ENCODE peak calls at places on chromosomes 5 and 9, in five cellular contexts. S is astrocyte of the spinal cord, E is fibroblast of mammary gland, K is psoas muscle, B is GM10248. M is an unnamed sample.

GRCh38 chr9:70934642-70935041 is 186.8 kb downstream of the TRPM3 start:
- DNase-seq in S (no peak), E (no peak), K (no peak), B (no peak), M (no peak)

GRCh38 chr5:149593370-149593769 is 12.1 kb downstream of the ARHGEF37 start:
- DNase-seq in S (no peak), E (no peak), K (no peak), B (no peak), M (no peak)

GRCh38 chr9:70408393-70409040 is 5.9 kb downstream of the KLF9 start:
- DNase-seq in S (no peak), E (peak), K (no peak), B (no peak), M (no peak)

GRCh38 chr5:55392669-55393068 is 84.9 kb downstream of the MTREX start:
- DNase-seq in S (no peak), E (no peak), K (no peak), B (no peak), M (no peak)

GRCh38 chr5:76999451-76999850 is 30.8 kb upstream of the AGGF1 start:
- DNase-seq in S (peak), E (peak), K (no peak), B (no peak), M (no peak)

GRCh38 chr5:178542455-178542854 is 47.7 kb downstream of the COL23A1 start:
- DNase-seq in S (peak), E (no peak), K (no peak), B (no peak), M (no peak)

GRCh38 chr5:10934789-10935355 is 173.8 kb upstream of the DAP start:
- DNase-seq in S (no peak), E (no peak), K (no peak), B (no peak), M (no peak)

GRCh38 chr5:131634666-131634995 is 398 bp downstream of the RAPGEF6 start:
- DNase-seq in S (peak), E (peak), K (peak), B (peak), M (no peak)

GRCh38 chr5:179914032-179914755 is 6.5 kb upstream of the TBC1D9B start:
- DNase-seq in S (peak), E (peak), K (no peak), B (peak), M (no peak)

GRCh38 chr5:33513786-33514185 is 73.0 kb downstream of the TARS1 start:
- DNase-seq in S (peak), E (peak), K (no peak), B (no peak), M (no peak)

GRCh38 chr9:103804077-103804735 is 289.9 kb upstream of the SMC2 start:
- DNase-seq in S (peak), E (peak), K (no peak), B (no peak), M (no peak)

GRCh38 chr5:82364497-82364896 is 86.3 kb upstream of the RPS23 start:
- DNase-seq in S (peak), E (peak), K (no peak), B (no peak), M (no peak)

GRCh38 chr9:89601306-89601705 is 3.5 kb upstream of the GADD45G start:
- DNase-seq in S (no peak), E (no peak), K (no peak), B (no peak), M (no peak)

GRCh38 chr9:127915325-127915752 is 1.5 kb downstream of the ST6GALNAC4 start:
- DNase-seq in S (no peak), E (no peak), K (no peak), B (no peak), M (no peak)

GRCh38 chr9:547309-547708 is 294.2 kb upstream of the DMRT1 start:
- DNase-seq in S (no peak), E (no peak), K (no peak), B (no peak), M (no peak)

GRCh38 chr5:143564417-143564816 is 160.9 kb upstream of the NR3C1 start:
- DNase-seq in S (no peak), E (no peak), K (no peak), B (peak), M (peak)

GRCh38 chr9:126822873-126823272 is 18.0 kb downstream of the ZBTB43 start:
- DNase-seq in S (no peak), E (no peak), K (no peak), B (no peak), M (no peak)

GRCh38 chr9:72701510-72701909 is 180.1 kb downstream of the TMC1 start:
- DNase-seq in S (no peak), E (no peak), K (no peak), B (no peak), M (no peak)

GRCh38 chr5:98468188-98468869 is 305.1 kb upstream of the RGMB start:
- DNase-seq in S (peak), E (peak), K (no peak), B (no peak), M (no peak)

GRCh38 chr5:126511961-126512360 is 83.1 kb downstream of the ALDH7A1 start:
- DNase-seq in S (no peak), E (no peak), K (no peak), B (no peak), M (no peak)

GRCh38 chr9:92947268-92948031 is at the start of gene FGD3:
- DNase-seq in S (no peak), E (no peak), K (no peak), B (no peak), M (no peak)

GRCh38 chr5:848671-849111 is 2.1 kb downstream of the ZDHHC11 start:
- DNase-seq in S (no peak), E (no peak), K (peak), B (no peak), M (no peak)

GRCh38 chr9:27468450-27469110 is 55.5 kb upstream of the IFNK start:
- DNase-seq in S (peak), E (no peak), K (no peak), B (no peak), M (no peak)

GRCh38 chr5:68780299-68780960 is 313.4 kb upstream of the SLC30A5 start:
- DNase-seq in S (no peak), E (peak), K (no peak), B (no peak), M (peak)

GRCh38 chr9:121972501-121972981 is 120.6 kb downstream of the TTLL11 start:
- DNase-seq in S (peak), E (peak), K (peak), B (no peak), M (no peak)

GRCh38 chr5:94389515-94389899 is 228.9 kb downstream of the KIAA0825 start:
- DNase-seq in S (no peak), E (no peak), K (no peak), B (no peak), M (no peak)

GRCh38 chr5:20340123-20340522 is 352.1 kb upstream of the CDH18 start:
- DNase-seq in S (no peak), E (no peak), K (no peak), B (no peak), M (no peak)

GRCh38 chr5:38404667-38405276 is 146.4 kb downstream of the EGFLAM start:
- DNase-seq in S (no peak), E (no peak), K (no peak), B (no peak), M (no peak)

GRCh38 chr5:111022301-111022700 is 49.2 kb upstream of the TSLP start:
- DNase-seq in S (no peak), E (no peak), K (no peak), B (no peak), M (no peak)

GRCh38 chr5:147835386-147835798 is 3.9 kb upstream of the SPINK1 start:
- DNase-seq in S (no peak), E (no peak), K (no peak), B (no peak), M (no peak)

GRCh38 chr5:140796718-140797095 is 2.1 kb downstream of the PCDHA2 start:
- DNase-seq in S (no peak), E (no peak), K (no peak), B (no peak), M (no peak)

GRCh38 chr5:140806834-140807775 is at the start of gene PCDHA4:
- DNase-seq in S (no peak), E (peak), K (no peak), B (no peak), M (no peak)

GRCh38 chr5:140802781-140803271 is 2.0 kb downstream of the PCDHA3 start:
- DNase-seq in S (no peak), E (no peak), K (no peak), B (no peak), M (no peak)

GRCh38 chr5:140800816-140801493 is at the start of gene PCDHA3:
- DNase-seq in S (peak), E (peak), K (no peak), B (no peak), M (no peak)

GRCh38 chr5:140801494-140801841 is 611 bp downstream of the PCDHA3 start:
- DNase-seq in S (no peak), E (peak), K (no peak), B (no peak), M (no peak)
- TF ChIP-seq CTCF in S (peak), E (peak), K (no peak), B (no peak), M (peak)

GRCh38 chr9:96149142-96149541 is 152.8 kb downstream of the HSD17B3 start:
- DNase-seq in S (no peak), E (no peak), K (no peak), B (no peak), M (no peak)

GRCh38 chr9:96152550-96152949 is 149.4 kb downstream of the HSD17B3 start:
- DNase-seq in S (no peak), E (no peak), K (no peak), B (no peak), M (peak)

GRCh38 chr9:96150324-96151023 is 151.5 kb downstream of the HSD17B3 start:
- DNase-seq in S (no peak), E (no peak), K (no peak), B (peak), M (peak)

GRCh38 chr9:96148634-96149138 is 153.3 kb downstream of the HSD17B3 start:
- DNase-seq in S (no peak), E (peak), K (no peak), B (no peak), M (no peak)

GRCh38 chr9:96149881-96150280 is 152.1 kb downstream of the HSD17B3 start:
- DNase-seq in S (no peak), E (no peak), K (no peak), B (no peak), M (no peak)
- TF ChIP-seq CTCF in S (no peak), E (no peak), K (no peak), B (no peak), M (no peak)

DNA sequence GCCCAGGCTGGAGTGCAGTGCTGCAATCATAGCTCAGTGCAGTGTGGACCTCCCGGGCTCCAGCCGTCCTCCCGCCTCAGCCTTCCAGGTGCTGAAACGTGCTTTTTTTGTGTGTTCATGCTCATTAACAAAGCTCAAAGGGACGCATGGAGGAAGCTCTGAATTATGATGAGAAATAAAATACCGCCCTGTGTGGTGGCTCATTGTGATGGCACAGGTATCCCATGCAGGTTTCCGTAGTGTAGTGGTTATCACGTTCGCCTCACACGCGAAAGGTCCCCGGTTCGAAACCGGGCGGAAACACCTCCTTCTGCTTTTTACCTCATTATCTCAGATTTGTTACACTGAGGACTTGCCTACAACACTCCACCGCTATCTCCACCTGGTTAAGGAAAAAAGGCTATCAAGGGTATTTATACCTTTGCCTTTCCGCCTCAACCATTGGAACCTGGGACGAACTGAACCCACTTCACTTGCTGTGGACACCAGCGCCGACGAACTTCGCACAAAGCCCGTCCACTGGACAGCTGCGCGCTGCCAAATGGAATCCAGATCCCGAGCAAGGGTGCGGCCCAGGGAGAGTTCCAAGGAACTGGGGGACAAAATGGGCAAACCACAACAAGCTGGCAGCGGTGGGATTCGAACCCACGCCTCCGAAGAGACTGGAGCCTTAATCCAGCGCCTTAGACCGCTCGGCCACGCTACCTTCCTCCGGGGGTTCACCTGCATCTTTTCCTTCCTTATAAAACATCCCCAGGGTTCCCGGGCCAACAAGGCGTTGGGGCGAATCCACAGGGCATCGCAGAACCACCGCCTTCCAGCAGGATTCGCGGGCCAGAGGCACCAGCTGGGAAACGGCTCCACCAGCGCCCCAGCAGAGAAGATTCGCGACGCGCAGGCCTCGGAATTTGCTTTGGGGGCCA is 26.3 kb downstream of the OR2V2 start:
- DNase-seq in S (peak), E (peak), K (no peak), B (peak), M (no peak)
- TF ChIP-seq CTCF in S (no peak), E (no peak), K (no peak), B (no peak), M (no peak)

DNA sequence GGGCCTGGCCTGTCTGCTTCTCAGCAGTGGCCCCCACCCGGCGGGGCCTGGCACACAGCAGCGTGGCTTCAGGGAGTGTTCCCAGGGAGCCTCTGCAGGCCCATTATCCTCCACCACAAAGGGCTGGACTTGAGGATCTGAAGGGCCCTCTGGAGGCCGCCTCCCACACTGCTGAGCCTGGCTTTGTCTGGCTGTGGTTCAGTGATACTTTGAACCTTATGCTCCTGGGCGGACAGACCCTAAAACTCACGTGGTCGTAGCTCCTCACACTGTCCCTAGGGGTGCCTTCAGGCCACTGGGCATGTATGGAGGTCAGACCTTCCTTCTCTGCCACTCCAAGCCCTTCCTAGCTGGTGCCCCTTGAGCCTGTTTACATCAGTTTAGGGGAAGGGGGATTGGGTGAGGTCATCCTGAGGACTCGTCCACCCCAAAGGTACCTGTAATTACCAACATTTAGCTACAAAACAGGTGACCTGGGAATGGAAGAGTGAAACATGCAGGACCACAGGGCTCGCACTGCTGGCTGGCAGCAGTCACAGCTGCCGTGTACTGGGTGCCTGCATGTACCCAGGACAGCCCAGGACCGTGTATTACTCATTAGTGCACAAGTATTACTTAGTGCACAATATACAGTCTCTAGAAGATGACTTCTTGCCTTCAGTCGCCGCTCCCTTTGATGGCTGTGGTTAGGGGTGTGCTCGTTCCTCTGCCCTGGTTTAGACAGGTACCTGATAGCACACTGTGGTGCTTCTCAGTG is 8.5 kb downstream of the GRHPR start:
- DNase-seq in S (peak), E (no peak), K (no peak), B (no peak), M (no peak)
- TF ChIP-seq CTCF in S (peak), E (no peak), K (no peak), B (no peak), M (no peak)

DNA sequence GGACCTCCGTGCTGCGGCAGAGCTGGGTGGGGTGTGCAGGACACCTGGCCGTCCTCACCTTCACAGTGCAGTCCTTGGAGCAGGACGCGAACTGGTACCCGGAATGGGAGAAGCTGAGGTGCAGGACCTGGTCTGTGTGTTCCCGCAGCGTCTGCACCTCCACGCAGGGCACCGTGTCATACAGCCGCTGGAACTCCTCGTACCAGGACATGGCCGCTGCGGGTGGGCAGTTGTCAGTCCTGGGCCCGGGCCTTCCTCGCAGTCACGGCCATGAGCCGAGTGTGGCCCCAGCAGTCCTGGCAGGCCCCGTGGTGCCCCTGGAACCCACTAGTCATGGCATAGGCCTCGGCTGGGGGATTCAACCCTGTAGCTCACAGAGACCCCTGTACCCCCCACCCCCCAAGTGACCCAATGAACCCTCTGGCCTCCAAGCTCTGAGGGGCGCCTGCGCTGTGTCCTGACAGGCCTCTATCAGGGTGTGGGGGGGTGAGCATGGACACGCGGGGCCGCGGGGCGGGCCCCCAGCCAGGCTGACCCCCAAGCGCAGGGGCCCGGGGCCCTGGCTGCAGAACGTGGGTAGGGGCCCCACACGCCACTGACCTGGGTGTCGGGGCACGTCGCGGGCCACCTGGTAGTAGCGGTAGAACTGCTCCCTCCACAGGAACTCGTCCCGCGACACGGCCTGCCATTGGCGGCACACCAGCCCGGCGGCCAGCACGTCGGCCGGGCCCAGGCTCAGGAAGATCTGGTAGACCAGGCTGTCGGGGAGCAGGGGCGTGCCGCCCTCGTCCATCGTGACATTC is 1.0 kb downstream of the FBXW5 start:
- DNase-seq in S (peak), E (peak), K (no peak), B (peak), M (peak)
- TF ChIP-seq CTCF in S (no peak), E (no peak), K (no peak), B (no peak), M (peak)

GRCh38 chr9:15154677-15155076 is 152.3 kb downstream of the TTC39B start:
- DNase-seq in S (no peak), E (no peak), K (no peak), B (no peak), M (no peak)

GRCh38 chr9:15155323-15155722 is 151.7 kb downstream of the TTC39B start:
- DNase-seq in S (no peak), E (no peak), K (no peak), B (no peak), M (no peak)

GRCh38 chr9:15157371-15157770 is 149.6 kb downstream of the TTC39B start:
- DNase-seq in S (peak), E (peak), K (no peak), B (no peak), M (no peak)

GRCh38 chr9:15158019-15158418 is 149.0 kb downstream of the TTC39B start:
- DNase-seq in S (no peak), E (no peak), K (no peak), B (no peak), M (no peak)

GRCh38 chr9:15155826-15156225 is 151.2 kb downstream of the TTC39B start:
- DNase-seq in S (peak), E (peak), K (no peak), B (no peak), M (no peak)
- TF ChIP-seq CTCF in S (no peak), E (no peak), K (no peak), B (no peak), M (no peak)

DNA sequence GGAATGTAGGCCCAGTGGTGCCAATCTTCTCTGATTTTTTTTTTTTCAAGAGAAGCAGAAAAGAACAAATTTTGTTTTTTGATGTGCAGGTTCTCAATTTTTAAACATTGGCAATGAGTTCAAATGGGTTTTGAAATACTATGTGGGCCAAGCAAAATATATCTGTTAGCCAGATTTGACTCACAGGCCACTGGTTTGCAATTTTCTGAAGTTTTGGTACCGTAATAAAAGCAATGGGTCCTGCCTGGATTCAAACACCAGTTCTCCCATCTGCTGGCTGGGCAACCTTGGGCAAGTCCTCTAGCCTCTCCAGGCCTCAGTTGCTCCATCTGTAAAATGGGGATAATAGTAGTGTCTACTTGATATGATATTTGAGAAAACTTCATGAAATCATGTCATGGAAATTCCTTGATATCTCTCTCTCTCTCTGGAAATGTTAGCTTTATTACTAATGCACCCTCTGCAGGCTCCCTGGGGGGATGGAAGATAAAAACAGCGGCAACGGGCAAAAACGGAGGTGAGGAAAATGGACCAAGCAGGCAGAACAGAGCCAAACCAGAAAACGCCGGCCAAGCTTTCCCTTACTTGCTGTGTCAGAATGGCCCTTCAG is 63.4 kb downstream of the SMIM23 start:
- DNase-seq in S (no peak), E (no peak), K (no peak), B (no peak), M (no peak)
- TF ChIP-seq CTCF in S (no peak), E (peak), K (no peak), B (no peak), M (no peak)

GRCh38 chr5:71836084-71836483 is 117.0 kb downstream of the CARTPT start:
- DNase-seq in S (peak), E (peak), K (no peak), B (no peak), M (no peak)
- TF ChIP-seq CTCF in S (peak), E (peak), K (no peak), B (no peak), M (no peak)

GRCh38 chr5:129541648-129542251 is 81.7 kb downstream of the ADAMTS19 start:
- DNase-seq in S (peak), E (peak), K (no peak), B (no peak), M (no peak)
- TF ChIP-seq CTCF in S (peak), E (peak), K (no peak), B (no peak), M (peak)

GRCh38 chr9:112717669-112718331 is at the start of gene INIP:
- DNase-seq in S (peak), E (peak), K (peak), B (peak), M (peak)
- TF ChIP-seq CTCF in S (no peak), E (no peak), K (no peak), B (peak), M (peak)